ENCODE peak calls at places on chromosomes 12 and 14, in six cellular contexts. U, E, D, W, M and T are unnamed samples.

GRCh38 chr14:89493877-89494634 is 77.0 kb upstream of the FOXN3 start:
- DNase-seq in U (no peak), E (no peak), D (peak; percentile 43), W (peak; percentile 31), M (no peak), T (no peak)

GRCh38 chr12:109098671-109099070 is 1.3 kb downstream of the UNG start:
- DNase-seq in U (no peak), E (peak; percentile 26), D (peak; percentile 8), W (no peak), M (peak; percentile 12), T (no peak)

GRCh38 chr12:132511516-132512196 is 21.7 kb downstream of the FBRSL1 start:
- DNase-seq in U (no peak), E (no peak), D (no peak), W (no peak), M (no peak), T (no peak)

GRCh38 chr14:37579250-37579649 is 15.8 kb downstream of the FOXA1 start:
- DNase-seq in U (no peak), E (no peak), D (no peak), W (no peak), M (peak; percentile 20), T (no peak)

GRCh38 chr14:67941456-67942018 is 122.0 kb downstream of the RAD51B start:
- DNase-seq in U (no peak), E (peak; percentile 9), D (peak; percentile 33), W (no peak), M (peak; percentile 10), T (no peak)

GRCh38 chr12:70876952-70877351 is 43.6 kb downstream of the PTPRR start:
- DNase-seq in U (no peak), E (peak; percentile 29), D (peak; percentile 41), W (no peak), M (peak; percentile 87), T (no peak)

GRCh38 chr12:115426732-115427131 is 742.8 kb upstream of the TBX3 start:
- DNase-seq in U (no peak), E (no peak), D (no peak), W (no peak), M (no peak), T (no peak)

GRCh38 chr12:12983420-12984035 is 16.5 kb downstream of the HEBP1 start:
- DNase-seq in U (no peak), E (peak; percentile 39), D (peak; percentile 39), W (peak; percentile 45), M (peak; percentile 55), T (peak; percentile 20)

GRCh38 chr14:81087230-81087629 is 131.8 kb downstream of the TSHR start:
- DNase-seq in U (no peak), E (no peak), D (no peak), W (no peak), M (no peak), T (no peak)

GRCh38 chr12:6250343-6250742 is 50.1 kb downstream of the CD9 start:
- DNase-seq in U (no peak), E (peak; percentile 75), D (no peak), W (peak; percentile 63), M (peak; percentile 47), T (peak; percentile 92)

DNA sequence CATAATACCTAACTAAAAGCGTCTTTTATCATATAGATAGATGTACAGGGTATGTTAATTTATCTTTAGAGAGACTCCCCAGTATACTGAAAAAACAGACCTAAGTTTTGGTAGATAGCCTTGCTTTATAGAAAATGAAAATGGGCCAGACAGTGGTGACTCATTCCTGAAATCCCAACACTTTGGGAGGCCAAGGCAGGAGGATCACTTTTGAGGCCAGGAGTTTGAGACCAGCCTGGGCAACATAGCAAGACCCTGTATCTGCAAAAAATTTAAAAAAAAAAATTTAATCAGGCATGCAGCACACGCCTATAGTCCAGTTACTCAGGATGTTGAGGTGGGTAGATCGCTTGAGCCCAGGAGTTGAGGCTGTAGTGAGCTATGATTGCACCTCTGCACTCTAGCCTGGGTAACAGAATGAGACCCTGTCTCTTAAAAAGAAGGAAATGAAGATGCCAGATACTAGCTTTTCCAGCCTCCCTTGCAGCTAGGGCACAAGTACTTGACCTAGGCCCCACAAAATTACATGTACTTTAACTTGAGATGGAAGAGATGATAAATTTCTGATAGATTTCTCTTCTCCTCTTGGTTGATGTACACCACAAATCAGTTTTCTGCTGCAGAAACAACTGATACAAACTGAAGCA is 17.1 kb downstream of the RAP1B start:
- DNase-seq in U (no peak), E (no peak), D (no peak), W (no peak), M (no peak), T (no peak)
- H3K4me3 ChIP-seq in U (no peak overlapping the region), E (no peak overlapping the region), D (no peak overlapping the region), W (no peak overlapping the region), M (no peak overlapping the region), T (no peak overlapping the region)

DNA sequence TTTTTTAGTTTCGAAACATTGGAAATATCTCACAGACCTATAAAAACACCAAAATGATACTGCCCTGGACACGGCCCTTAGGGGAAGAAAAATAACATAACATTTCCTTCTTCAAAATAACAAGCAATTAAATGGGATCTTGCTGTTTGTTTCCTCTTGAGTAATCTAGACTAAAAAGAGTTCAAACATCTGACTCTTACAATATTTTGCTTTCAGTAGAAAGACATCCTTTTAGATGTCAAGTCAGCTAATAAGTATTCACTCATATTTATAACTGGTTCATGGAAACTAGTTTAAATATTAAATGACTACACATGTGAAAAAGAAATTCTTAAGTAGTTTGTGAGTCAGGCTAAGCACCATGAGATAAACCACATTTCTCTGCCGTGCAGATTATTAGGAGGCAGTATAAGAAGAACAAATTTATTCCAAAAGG is 87.4 kb downstream of the EPS8 start:
- DNase-seq in U (no peak), E (no peak), D (peak; percentile 69), W (no peak), M (peak; percentile 54), T (no peak)
- H3K4me3 ChIP-seq in U (no peak overlapping the region), E (no peak overlapping the region), D (no peak overlapping the region), W (no peak overlapping the region), M (no peak overlapping the region), T (no peak overlapping the region)

GRCh38 chr14:75803768-75804167 is 142.7 kb downstream of the TTLL5 start:
- DNase-seq in U (no peak), E (peak; percentile 71), D (peak; percentile 84), W (no peak), M (no peak), T (no peak)
- H3K4me3 ChIP-seq in U (no peak overlapping the region), E (no peak overlapping the region), D (no peak overlapping the region), W (no peak overlapping the region), M (no peak overlapping the region), T (no peak overlapping the region)

DNA sequence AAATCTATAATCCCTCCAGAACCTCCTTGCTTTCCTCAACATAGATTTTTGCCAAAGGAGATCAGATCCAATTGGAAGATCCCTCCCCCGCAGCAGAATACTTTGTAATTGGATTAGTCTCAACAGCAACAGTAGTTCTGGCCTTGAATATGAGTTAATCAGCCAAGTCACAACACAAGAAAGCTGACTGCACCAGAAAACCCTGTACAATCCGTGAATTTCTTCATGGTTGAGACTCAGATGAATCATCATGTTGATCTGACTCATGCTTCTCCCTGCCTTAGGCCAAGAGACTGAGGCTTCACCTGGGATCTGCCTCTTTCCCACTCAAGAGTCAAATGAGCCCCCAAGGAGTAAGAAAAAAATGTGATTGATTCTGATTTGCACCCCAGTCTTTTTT is 3.0 kb upstream of the METTL17 start:
- DNase-seq in U (no peak), E (no peak), D (peak; percentile 97), W (no peak), M (peak; percentile 99), T (no peak)
- H3K4me3 ChIP-seq in U (no peak overlapping the region), E (no peak overlapping the region), D (no peak overlapping the region), W (no peak overlapping the region), M (no peak overlapping the region), T (no peak overlapping the region)

DNA sequence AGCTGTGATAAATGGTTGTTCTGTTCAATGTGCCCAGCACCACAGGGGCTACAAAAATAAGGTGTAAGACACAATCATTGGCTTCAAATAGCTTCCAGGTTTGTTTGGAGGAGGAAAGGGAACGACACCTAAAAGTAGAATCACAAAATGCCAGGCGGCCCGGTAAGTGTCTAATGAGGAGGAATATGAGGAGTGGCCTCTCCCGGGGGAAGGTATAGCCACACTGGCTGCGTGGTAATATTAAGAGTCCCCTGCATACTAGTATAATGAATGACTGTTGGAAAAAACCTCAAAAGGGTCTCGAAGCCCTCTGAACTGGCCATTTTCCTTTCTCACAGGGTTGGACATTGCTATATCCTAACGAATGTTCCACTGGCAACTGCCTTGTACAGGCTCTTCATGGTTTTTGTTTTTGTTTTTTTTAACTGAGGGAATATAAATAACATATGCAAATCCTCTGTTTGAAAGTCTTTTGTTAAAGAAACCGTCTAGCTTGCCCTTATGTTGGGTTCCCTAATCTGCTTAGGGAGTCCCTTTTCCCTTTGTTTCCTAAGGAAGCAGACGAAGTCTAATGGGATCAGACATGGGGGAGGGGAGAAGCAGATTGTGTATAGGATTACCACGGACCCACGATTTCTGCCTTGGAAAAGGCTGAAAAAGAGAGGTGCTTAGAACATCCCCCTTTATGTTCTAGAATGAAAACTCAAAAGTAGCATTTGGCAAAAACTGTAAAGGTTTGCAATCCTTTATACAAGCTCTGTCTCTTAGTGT is 4.2 kb downstream of the CCDC60 start:
- DNase-seq in U (no peak), E (no peak), D (no peak), W (no peak), M (no peak), T (no peak)
- H3K4me3 ChIP-seq in U (no peak overlapping the region), E (no peak overlapping the region), D (no peak overlapping the region), W (no peak overlapping the region), M (no peak overlapping the region), T (no peak overlapping the region)

DNA sequence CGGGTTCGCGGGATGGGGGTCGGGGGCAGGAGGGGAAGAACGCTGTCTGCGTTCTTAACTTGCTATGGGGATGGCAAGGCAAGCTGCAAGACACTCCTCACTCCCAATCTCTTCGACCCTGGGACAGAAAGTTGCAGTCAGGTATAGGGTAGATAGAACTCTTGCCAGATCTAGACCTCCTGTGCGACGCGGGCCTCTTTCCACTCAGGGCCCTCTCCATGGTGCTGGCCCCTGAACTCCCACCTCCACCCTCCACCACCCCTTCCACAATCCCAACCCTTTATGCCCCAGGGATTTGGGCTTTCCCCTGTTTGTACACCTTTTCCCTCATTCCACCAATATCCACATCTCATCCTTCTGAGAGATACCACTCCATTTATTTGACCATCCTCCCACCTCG is 812 bp downstream of the NABP2 start:
- DNase-seq in U (no peak), E (peak; percentile 45), D (no peak), W (no peak), M (no peak), T (no peak)
- H3K4me3 ChIP-seq in U (peak overlapping the region; percentile 50), E (no peak overlapping the region), D (peak overlapping the region; percentile 74), W (peak overlapping the region; percentile 97), M (peak overlapping the region; percentile 59), T (peak overlapping the region; percentile 94)

GRCh38 chr14:91360490-91361235 is 57.0 kb downstream of the CCDC88C start:
- DNase-seq in U (peak; percentile 51), E (no peak), D (no peak), W (no peak), M (no peak), T (no peak)
- H3K4me3 ChIP-seq in U (no peak overlapping the region), E (no peak overlapping the region), D (no peak overlapping the region), W (no peak overlapping the region), M (no peak overlapping the region), T (no peak overlapping the region)

GRCh38 chr12:76921072-76921471 is 42.3 kb upstream of the CSRP2 start:
- DNase-seq in U (no peak), E (no peak), D (no peak), W (no peak), M (no peak), T (no peak)

GRCh38 chr12:76920182-76921014 is 41.6 kb upstream of the CSRP2 start:
- DNase-seq in U (no peak), E (no peak), D (no peak), W (no peak), M (no peak), T (no peak)

GRCh38 chr12:76919388-76920181 is 40.8 kb upstream of the CSRP2 start:
- DNase-seq in U (no peak), E (no peak), D (no peak), W (no peak), M (peak; percentile 13), T (no peak)

GRCh38 chr12:76921891-76922664 is 43.3 kb upstream of the CSRP2 start:
- DNase-seq in U (no peak), E (no peak), D (no peak), W (no peak), M (no peak), T (no peak)

GRCh38 chr12:76922821-76923315 is 44.0 kb upstream of the CSRP2 start:
- DNase-seq in U (no peak), E (no peak), D (no peak), W (no peak), M (no peak), T (no peak)
- H3K4me3 ChIP-seq in U (no peak overlapping the region), E (no peak overlapping the region), D (no peak overlapping the region), W (no peak overlapping the region), M (no peak overlapping the region), T (no peak overlapping the region)